ENCODE peak calls at places on chromosomes 7 and 10, in four cellular contexts. E, Z, R and Y are unnamed samples.

GRCh38 chr7:41855798-41856197 is 152.9 kb upstream of the INHBA start:
- DNase-seq in E (no peak), Z (no peak), R (no peak), Y (no peak)

GRCh38 chr7:157683251-157684156 is 346.7 kb downstream of the DNAJB6 start:
- DNase-seq in E (no peak), Z (no peak), R (no peak), Y (no peak)

GRCh38 chr10:133343557-133343956 is 3.6 kb upstream of the PRAP1 start:
- DNase-seq in E (no peak), Z (no peak), R (no peak), Y (no peak)

GRCh38 chr10:52951819-52952218 is 179.2 kb upstream of the MBL2 start:
- DNase-seq in E (peak; percentile 13), Z (peak; percentile 6), R (no peak), Y (peak; percentile 25)

GRCh38 chr7:148230341-148230740 is 360.2 kb upstream of the C7orf33 start:
- DNase-seq in E (no peak), Z (no peak), R (no peak), Y (no peak)

GRCh38 chr7:106848851-106849442 is 16.1 kb upstream of the PIK3CG start:
- DNase-seq in E (no peak), Z (peak; percentile 61), R (no peak), Y (no peak)

GRCh38 chr7:36506130-36506794 is 116.6 kb downstream of the ANLN start:
- DNase-seq in E (no peak), Z (no peak), R (no peak), Y (no peak)

GRCh38 chr10:95792211-95792780 is 36.3 kb downstream of the ENTPD1 start:
- DNase-seq in E (peak; percentile 74), Z (no peak), R (no peak), Y (no peak)

GRCh38 chr7:125605241-125605640 is 675.6 kb upstream of the POT1 start:
- DNase-seq in E (no peak), Z (peak; percentile 27), R (no peak), Y (no peak)

GRCh38 chr10:17375936-17376584 is 78.3 kb downstream of the ST8SIA6 start:
- DNase-seq in E (no peak), Z (peak; percentile 32), R (no peak), Y (no peak)

GRCh38 chr10:111034598-111035310 is 42.1 kb upstream of the ADRA2A start:
- DNase-seq in E (no peak), Z (no peak), R (no peak), Y (no peak)

GRCh38 chr10:29710128-29710527 is 75.4 kb upstream of the SVIL start:
- DNase-seq in E (no peak), Z (no peak), R (no peak), Y (no peak)

GRCh38 chr7:44757739-44758138 is 9.1 kb downstream of the ZMIZ2 start:
- DNase-seq in E (no peak), Z (no peak), R (no peak), Y (no peak)

GRCh38 chr7:44757311-44757710 is 8.7 kb downstream of the ZMIZ2 start:
- DNase-seq in E (no peak), Z (no peak), R (no peak), Y (no peak)

GRCh38 chr7:44754802-44755697 is 6.4 kb downstream of the ZMIZ2 start:
- DNase-seq in E (no peak), Z (no peak), R (no peak), Y (no peak)

GRCh38 chr7:44756904-44757303 is 8.3 kb downstream of the ZMIZ2 start:
- DNase-seq in E (no peak), Z (no peak), R (no peak), Y (no peak)

DNA sequence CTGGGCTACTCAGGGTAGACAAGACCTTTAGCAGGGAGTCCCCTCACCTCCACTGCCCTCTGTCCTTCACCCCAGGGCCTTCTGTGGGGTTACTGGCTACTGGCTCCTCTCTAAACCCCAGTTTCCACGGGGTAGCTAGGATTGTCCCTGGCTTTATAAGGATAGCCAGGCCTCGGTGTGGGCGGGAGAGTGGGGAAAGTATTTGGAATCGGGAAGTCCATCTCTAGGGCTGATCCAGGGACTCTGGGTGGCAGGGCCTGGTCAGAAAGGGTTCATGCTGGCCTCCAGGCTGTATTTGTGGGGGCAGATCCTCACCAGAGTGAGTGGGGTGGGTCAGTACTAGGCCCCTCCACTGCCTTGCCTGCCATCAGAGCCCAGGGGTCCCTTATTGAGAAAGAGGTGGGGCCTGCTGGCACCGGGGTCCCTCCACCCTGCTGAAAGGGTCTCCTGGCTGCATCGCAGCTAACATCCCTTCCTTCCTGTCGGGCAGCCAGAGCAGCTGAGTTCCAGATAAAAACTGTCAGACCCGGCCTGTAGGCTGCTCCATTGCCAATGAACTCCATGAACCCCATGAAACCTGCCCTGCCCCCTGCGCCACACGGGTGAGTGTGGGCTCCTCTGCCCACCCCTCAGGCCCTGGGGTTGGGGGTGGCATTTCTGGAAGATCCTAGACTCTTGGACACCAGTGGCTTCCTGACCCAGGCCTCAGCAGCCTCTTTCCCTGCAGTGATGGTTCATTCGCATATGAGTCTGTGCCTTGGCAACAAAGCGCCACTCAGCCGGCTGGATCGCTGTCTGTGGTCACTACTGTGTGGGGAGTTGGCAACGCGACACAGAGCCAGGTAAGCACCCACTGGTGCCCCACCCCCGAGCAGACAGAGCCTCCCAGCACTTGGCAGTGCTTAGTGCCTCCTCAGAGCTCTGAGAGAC is 7.3 kb downstream of the ZMIZ2 start:
- DNase-seq in E (no peak), Z (no peak), R (no peak), Y (no peak)
- TF ChIP-seq POLR2AphosphoS5 in E (no peak), Z (no peak), R (no peak), Y (no peak)

GRCh38 chr7:75691793-75692543 is 46.8 kb downstream of the HIP1 start:
- DNase-seq in E (no peak), Z (no peak), R (no peak), Y (no peak)

GRCh38 chr7:75694636-75695035 is 44.1 kb downstream of the HIP1 start:
- DNase-seq in E (no peak), Z (peak; percentile 41), R (no peak), Y (no peak)

GRCh38 chr7:75696263-75697037 is 42.3 kb downstream of the HIP1 start:
- DNase-seq in E (no peak), Z (no peak), R (no peak), Y (no peak)

GRCh38 chr7:75698358-75698757 is 40.4 kb downstream of the HIP1 start:
- DNase-seq in E (no peak), Z (no peak), R (no peak), Y (no peak)

DNA sequence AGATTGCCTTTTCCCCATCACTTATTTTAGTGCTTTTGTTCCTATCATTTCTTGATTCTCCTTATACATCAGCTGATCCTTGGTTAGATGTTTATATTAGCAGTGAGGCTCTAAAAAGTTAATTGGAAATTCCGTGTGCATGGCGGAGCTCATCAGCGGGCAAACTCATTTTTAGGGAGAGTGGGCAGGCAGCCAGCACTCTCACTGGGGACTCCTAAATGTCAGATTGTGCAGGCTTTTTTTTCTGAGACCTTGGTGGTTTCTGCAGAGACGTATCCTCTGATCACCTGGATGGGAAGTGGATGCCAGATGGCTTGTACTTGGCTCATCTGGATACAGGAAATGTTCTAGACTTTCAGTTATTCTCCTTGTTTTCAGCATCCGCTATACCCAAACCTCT is 43.7 kb downstream of the HIP1 start:
- DNase-seq in E (no peak), Z (peak; percentile 22), R (no peak), Y (no peak)
- TF ChIP-seq SPI1 in E (no peak), Z (no peak), R (no peak), Y (no peak)

DNA sequence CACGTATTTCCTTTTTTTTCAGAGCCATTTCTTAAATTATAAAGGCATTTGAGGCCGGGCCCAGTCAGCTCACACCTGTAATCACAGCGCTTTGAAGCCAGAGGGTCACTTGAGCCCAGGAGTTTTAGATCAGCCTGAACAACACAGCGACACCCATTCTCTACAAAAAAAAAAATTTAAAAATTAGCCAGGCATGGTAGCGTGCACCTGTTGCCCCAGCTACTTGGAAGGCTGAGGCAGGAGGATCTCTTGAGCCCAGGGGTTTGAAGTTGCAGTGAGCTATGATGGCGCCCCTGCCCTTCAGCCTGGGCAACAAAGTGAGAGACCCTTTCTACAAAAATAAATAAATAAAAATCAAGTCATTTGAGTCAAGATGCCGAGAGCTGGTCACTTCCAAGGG is 3.0 kb downstream of the TMEM130 start:
- DNase-seq in E (no peak), Z (no peak), R (no peak), Y (no peak)
- TF ChIP-seq POLR2AphosphoS5 in E (no peak), Z (no peak), R (no peak), Y (no peak)

GRCh38 chr7:7122701-7123281 is 59.6 kb upstream of the C1GALT1 start:
- DNase-seq in E (no peak), Z (no peak), R (no peak), Y (no peak)
- TF ChIP-seq SPI1 in E (no peak), Z (no peak), R (no peak), Y (no peak)

GRCh38 chr10:87683356-87683755 is 23.7 kb downstream of the PAPSS2 start:
- DNase-seq in E (no peak), Z (no peak), R (no peak), Y (no peak)

GRCh38 chr10:87685832-87686589 is 26.3 kb downstream of the PAPSS2 start:
- DNase-seq in E (no peak), Z (no peak), R (no peak), Y (no peak)

GRCh38 chr10:87678302-87678701 is 18.6 kb downstream of the PAPSS2 start:
- DNase-seq in E (no peak), Z (no peak), R (no peak), Y (no peak)

GRCh38 chr10:87684001-87684628 is 24.4 kb downstream of the PAPSS2 start:
- DNase-seq in E (no peak), Z (no peak), R (no peak), Y (no peak)
- TF ChIP-seq POLR2AphosphoS5 in E (no peak), Z (no peak), R (no peak), Y (no peak)

GRCh38 chr10:126160971-126161630 is 227.2 kb downstream of the ADAM12 start:
- DNase-seq in E (no peak), Z (no peak), R (no peak), Y (no peak)
- TF ChIP-seq SPI1 in E (no peak), Z (no peak), R (no peak), Y (no peak)

GRCh38 chr7:74317146-74317782 is 28.1 kb downstream of the CLIP2 start:
- DNase-seq in E (no peak), Z (no peak), R (no peak), Y (no peak)

GRCh38 chr7:74318043-74318442 is 28.8 kb downstream of the CLIP2 start:
- DNase-seq in E (no peak), Z (no peak), R (no peak), Y (no peak)

GRCh38 chr7:74307738-74308505 is 18.7 kb downstream of the CLIP2 start:
- DNase-seq in E (no peak), Z (no peak), R (no peak), Y (no peak)

GRCh38 chr7:74311305-74311744 is 22.1 kb downstream of the CLIP2 start:
- DNase-seq in E (no peak), Z (no peak), R (no peak), Y (no peak)

GRCh38 chr7:74312418-74313021 is 23.3 kb downstream of the CLIP2 start:
- DNase-seq in E (no peak), Z (no peak), R (no peak), Y (no peak)
- TF ChIP-seq POLR2AphosphoS5 in E (no peak), Z (no peak), R (no peak), Y (no peak)

GRCh38 chr10:48473704-48474103 is 131.2 kb downstream of the ARHGAP22 start:
- DNase-seq in E (no peak), Z (no peak), R (no peak), Y (no peak)
- TF ChIP-seq SPI1 in E (no peak), Z (no peak), R (no peak), Y (no peak)